ENCODE peak calls at places on chromosomes 4 and X, in six cellular contexts. X is B cell, J is HFF-Myc, N is BE2C, B is tibial artery, V is progenitor cell of endocrine pancreas. R is an unnamed sample.

GRCh38 chr4:128349921-128350320 is 62.3 kb upstream of the PGRMC2 start:
- DNase-seq in X (no peak), J (peak; percentile 72), N (no peak), B (no peak), V (no peak), R (no peak)

GRCh38 chr4:183099537-183100297 is 660 bp downstream of the WWC2 start:
- DNase-seq in X (no peak), J (no peak), N (peak; percentile 67), B (peak; percentile 71), V (peak; percentile 68), R (peak; percentile 71)

GRCh38 chr4:82629238-82630000 is 67.6 kb upstream of the TMEM150C start:
- DNase-seq in X (no peak), J (no peak), N (no peak), B (no peak), V (no peak), R (no peak)

GRCh38 chr4:106021737-106022410 is 126.6 kb downstream of the NPNT start:
- DNase-seq in X (no peak), J (no peak), N (no peak), B (no peak), V (no peak), R (no peak)

GRCh38 chrX:39361736-39362135 is 560.5 kb downstream of the MID1IP1 start:
- DNase-seq in X (no peak), J (no peak), N (no peak), B (no peak), V (no peak), R (no peak)

GRCh38 chrX:132958086-132958703 is at the start of gene HS6ST2:
- DNase-seq in X (no peak), J (no peak), N (peak; percentile 11), B (no peak), V (peak; percentile 52), R (peak; percentile 29)

GRCh38 chr4:83110222-83110945 is 4.1 kb downstream of the PLAC8 start:
- DNase-seq in X (peak; percentile 94), J (peak; percentile 79), N (peak; percentile 92), B (peak; percentile 85), V (peak; percentile 79), R (peak; percentile 89)

GRCh38 chr4:105196523-105197145 is 50.0 kb downstream of the TET2 start:
- DNase-seq in X (no peak), J (no peak), N (no peak), B (no peak), V (no peak), R (no peak)

GRCh38 chr4:25760518-25761157 is 102.2 kb downstream of the SEL1L3 start:
- DNase-seq in X (no peak), J (no peak), N (no peak), B (no peak), V (no peak), R (no peak)

GRCh38 chr4:3660086-3660927 is 105.9 kb upstream of the ADRA2C start:
- DNase-seq in X (no peak), J (no peak), N (peak; percentile 63), B (no peak), V (no peak), R (peak; percentile 58)

GRCh38 chr4:53459548-53459947 is 82.1 kb downstream of the FIP1L1 start:
- DNase-seq in X (no peak), J (no peak), N (no peak), B (no peak), V (no peak), R (no peak)

GRCh38 chrX:68682790-68683189 is 35.3 kb downstream of the STARD8 start:
- DNase-seq in X (no peak), J (no peak), N (no peak), B (no peak), V (no peak), R (no peak)

GRCh38 chr4:10608501-10609219 is 75.9 kb downstream of the CLNK start:
- DNase-seq in X (no peak), J (no peak), N (no peak), B (no peak), V (no peak), R (no peak)

GRCh38 chr4:54063737-54064316 is 578 bp downstream of the CHIC2 start:
- DNase-seq in X (peak; percentile 56), J (no peak), N (peak; percentile 39), B (peak; percentile 73), V (peak; percentile 16), R (peak; percentile 58)

GRCh38 chr4:109588176-109588575 is 28.1 kb downstream of the MCUB start:
- DNase-seq in X (no peak), J (no peak), N (no peak), B (no peak), V (no peak), R (no peak)

GRCh38 chr4:16608123-16608522 is 290.3 kb downstream of the LDB2 start:
- DNase-seq in X (no peak), J (no peak), N (no peak), B (no peak), V (no peak), R (no peak)

GRCh38 chr4:680931-681645 is 6.7 kb downstream of the MYL5 start:
- DNase-seq in X (peak; percentile 56), J (no peak), N (peak; percentile 91), B (no peak), V (no peak), R (peak; percentile 77)

GRCh38 chr4:61374612-61374920 is 174.4 kb downstream of the ADGRL3 start:
- DNase-seq in X (no peak), J (no peak), N (no peak), B (no peak), V (no peak), R (no peak)

GRCh38 chr4:25592670-25593069 is 63.0 kb upstream of the SLC34A2 start:
- DNase-seq in X (no peak), J (no peak), N (no peak), B (no peak), V (no peak), R (no peak)

GRCh38 chrX:118536687-118537461 is 41.3 kb downstream of the DOCK11 start:
- DNase-seq in X (peak; percentile 51), J (no peak), N (peak; percentile 16), B (no peak), V (no peak), R (peak; percentile 26)
- TF ChIP-seq CTCF in X (peak; percentile 58), J (peak; percentile 46), N (peak; percentile 57), B (no peak), V (peak; percentile 43), R (peak; percentile 16)

GRCh38 chrX:29913647-29914046 is 301.7 kb upstream of the MAGEB2 start:
- DNase-seq in X (no peak), J (no peak), N (no peak), B (no peak), V (no peak), R (no peak)

DNA sequence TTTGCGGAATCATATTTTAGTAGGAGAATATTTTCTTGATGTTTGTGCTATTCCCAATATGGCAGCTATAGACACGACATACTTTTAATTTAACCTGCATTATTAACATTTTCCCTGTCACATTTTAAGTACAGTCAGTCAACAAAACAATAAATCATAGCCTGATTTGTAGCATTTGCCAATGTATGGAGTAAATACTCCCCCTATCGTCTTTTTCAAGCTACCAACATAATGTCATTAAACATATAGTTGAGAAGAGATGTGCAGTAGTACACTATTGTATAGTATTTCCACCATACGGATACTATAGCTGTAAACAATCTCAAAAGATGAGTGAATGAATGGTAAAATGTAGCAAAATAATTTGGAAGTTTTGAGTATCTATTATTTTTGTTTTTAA is 303.7 kb upstream of the MAGEB2 start:
- DNase-seq in X (no peak), J (no peak), N (no peak), B (no peak), V (no peak), R (no peak)
- TF ChIP-seq CTCF in X (no peak), J (no peak), N (no peak), B (no peak), V (no peak), R (no peak)

GRCh38 chrX:11949291-11949690 is 189.0 kb upstream of the FRMPD4 start:
- DNase-seq in X (no peak), J (no peak), N (no peak), B (no peak), V (no peak), R (no peak)

DNA sequence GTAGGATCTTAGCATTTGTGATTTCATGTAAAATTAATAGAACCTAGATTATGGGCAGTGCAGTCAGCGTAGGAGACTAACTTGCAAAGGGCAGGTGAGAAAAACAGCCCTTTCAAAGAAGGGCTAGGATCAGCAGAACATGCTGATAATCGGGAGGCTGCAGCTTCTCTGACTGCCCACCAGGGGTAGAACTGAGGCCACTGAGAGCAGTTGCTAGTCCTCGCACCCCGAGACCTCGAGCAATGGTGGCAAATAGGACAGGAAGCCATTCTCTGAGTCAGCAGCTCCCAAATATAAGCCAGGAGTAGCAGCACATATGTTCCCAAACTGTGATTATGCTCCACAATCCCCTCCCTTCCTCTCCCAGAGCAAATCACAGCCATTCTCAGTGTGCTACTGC is 186.4 kb downstream of the MSL3 start:
- DNase-seq in X (no peak), J (peak; percentile 26), N (no peak), B (no peak), V (peak; percentile 11), R (peak; percentile 44)
- TF ChIP-seq CTCF in X (no peak), J (peak; percentile 49), N (no peak), B (no peak), V (peak; percentile 51), R (peak; percentile 64)

GRCh38 chr4:157052429-157053040 is 23.4 kb upstream of the GLRB start:
- DNase-seq in X (no peak), J (no peak), N (no peak), B (no peak), V (no peak), R (no peak)

GRCh38 chr4:157057187-157057586 is 18.8 kb upstream of the GLRB start:
- DNase-seq in X (no peak), J (no peak), N (no peak), B (no peak), V (no peak), R (no peak)
- TF ChIP-seq CTCF in X (no peak), J (no peak), N (no peak), B (no peak), V (no peak), R (no peak)

GRCh38 chr4:76240236-76240635 is 11.3 kb upstream of the FAM47E start:
- DNase-seq in X (no peak), J (no peak), N (no peak), B (no peak), V (no peak), R (no peak)

GRCh38 chr4:76251448-76252270 is at the start of gene FAM47E:
- DNase-seq in X (no peak), J (no peak), N (peak; percentile 80), B (peak; percentile 80), V (peak; percentile 76), R (peak; percentile 91)

GRCh38 chr4:76250962-76251361 is 559 bp upstream of the FAM47E start:
- DNase-seq in X (no peak), J (no peak), N (no peak), B (no peak), V (no peak), R (no peak)

GRCh38 chr4:76246852-76247251 is 4.7 kb upstream of the FAM47E start:
- DNase-seq in X (no peak), J (no peak), N (no peak), B (no peak), V (no peak), R (no peak)

DNA sequence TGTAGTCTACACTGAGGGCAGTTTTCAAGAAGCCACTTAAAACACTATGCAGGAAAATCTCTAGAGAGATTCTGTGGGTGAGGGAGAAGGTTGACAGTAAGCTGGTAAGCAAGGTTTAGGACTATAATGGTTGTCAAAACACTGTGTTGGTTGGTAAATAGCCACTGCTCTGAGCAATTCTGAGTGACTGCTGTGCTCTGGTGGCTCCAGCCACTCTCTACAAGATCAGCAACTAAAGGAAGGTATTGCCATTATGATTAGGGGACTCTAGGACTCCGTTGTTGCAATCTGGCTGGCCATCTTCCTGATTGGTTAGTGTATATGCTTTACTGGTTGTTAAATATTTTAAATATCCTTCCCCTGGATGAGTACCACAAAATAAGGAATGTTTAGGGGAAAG is 5.5 kb upstream of the FAM47E start:
- DNase-seq in X (no peak), J (no peak), N (no peak), B (no peak), V (no peak), R (no peak)
- TF ChIP-seq CTCF in X (no peak), J (no peak), N (no peak), B (no peak), V (no peak), R (no peak)